ENCODE peak calls at places on chromosome 1, in six cellular contexts. D is stimulated activated CD4-positive, alpha-beta T cell treated with anti-CD3 and anti-CD28 coated beads, TNF-alpha, amount 100 ng/mL, for 1 hour; F is LoVo; I is activated T-cell treated with anti-CD3 and anti-CD28 coated beads for 24 hours; Q is activated naive CD8-positive, alpha-beta T cell treated with anti-CD3 and anti-CD28 coated beads, Interleukin-2, amount 50 U/mL, for 16 hours; W is hepatocyte. J is an unnamed sample.

GRCh38 chr1:202107801-202108731 is 14.7 kb upstream of the GPR37L1 start:
- DNase-seq in F (peak), D (no peak), W (peak), Q (no peak), I (no peak), J (peak)

GRCh38 chr1:151133339-151133761 is 13.1 kb downstream of the SEMA6C start:
- DNase-seq in W (no peak), D (no peak), F (no peak), I (no peak), Q (no peak), J (no peak)

GRCh38 chr1:114712987-114713386 is 3.6 kb downstream of the NRAS start:
- DNase-seq in W (no peak), Q (no peak), F (no peak), D (no peak), I (no peak), J (no peak)

GRCh38 chr1:161705537-161705936 is 1.5 kb upstream of the FCRLA start:
- DNase-seq in I (no peak), D (no peak), W (no peak), Q (no peak), F (no peak), J (no peak)

GRCh38 chr1:10509823-10510509 is 35.2 kb downstream of the PEX14 start:
- DNase-seq in W (no peak), F (no peak), Q (no peak), D (no peak), I (no peak), J (no peak)

GRCh38 chr1:210241121-210241520 is 8.5 kb downstream of the SERTAD4 start:
- DNase-seq in W (no peak), F (no peak), Q (no peak), D (no peak), I (no peak), J (no peak)

GRCh38 chr1:89200668-89201488 is 2.1 kb upstream of the GBP4 start:
- DNase-seq in I (no peak), F (no peak), D (no peak), Q (no peak), W (no peak), J (no peak)

GRCh38 chr1:38126970-38127369 is 80.4 kb upstream of the POU3F1 start:
- DNase-seq in D (no peak), I (no peak), F (no peak), W (no peak), Q (no peak), J (no peak)

GRCh38 chr1:52634111-52634510 is 1.1 kb downstream of the SHISAL2A start:
- DNase-seq in W (no peak), F (no peak), I (no peak), Q (no peak), D (no peak), J (no peak)

GRCh38 chr1:6207075-6207885 is 1.4 kb downstream of the RNF207 start:
- DNase-seq in Q (no peak), W (no peak), I (no peak), D (no peak), F (no peak), J (no peak)

GRCh38 chr1:43558346-43558841 is 27.7 kb downstream of the PTPRF start:
- DNase-seq in Q (no peak), D (no peak), I (no peak), F (no peak), W (peak), J (no peak)

GRCh38 chr1:235468009-235468408 is 36.2 kb downstream of the B3GALNT2 start:
- DNase-seq in Q (no peak), D (no peak), F (no peak), I (no peak), W (no peak), J (no peak)

GRCh38 chr1:74506311-74506710 is 6.1 kb downstream of the LRRC53 start:
- DNase-seq in W (no peak), D (no peak), F (no peak), Q (no peak), I (no peak), J (no peak)

GRCh38 chr1:25906644-25907300 is 553 bp upstream of the STMN1 start:
- DNase-seq in F (no peak), I (no peak), Q (no peak), D (no peak), W (peak), J (no peak)

GRCh38 chr1:157404614-157405013 is 147.7 kb downstream of the FCRL5 start:
- DNase-seq in Q (no peak), F (no peak), I (no peak), D (no peak), W (no peak), J (no peak)

GRCh38 chr1:162857850-162858249 is 3.1 kb downstream of the CCDC190 start:
- DNase-seq in Q (no peak), D (no peak), W (no peak), F (no peak), I (no peak), J (no peak)

GRCh38 chr1:18965206-18966173 is 9.0 kb upstream of the IFFO2 start:
- DNase-seq in Q (no peak), D (no peak), F (peak), W (no peak), I (no peak), J (peak)